ENCODE peak calls at places on chromosomes 13 and 19, in four cellular contexts. B, Y, R and J are unnamed samples.

GRCh38 chr13:50449465-50449864 is 394.0 kb downstream of the DLEU7 start:
- DNase-seq in B (no peak), Y (no peak), R (no peak), J (no peak)

GRCh38 chr13:46317120-46317519 is 69.9 kb downstream of the RUBCNL start:
- DNase-seq in B (no peak), Y (no peak), R (no peak), J (no peak)

GRCh38 chr13:92994056-92994455 is 232.6 kb upstream of the GPC6 start:
- DNase-seq in B (no peak), Y (no peak), R (no peak), J (no peak)

GRCh38 chr19:426725-427445 is 17.9 kb upstream of the C2CD4C start:
- DNase-seq in B (no peak), Y (no peak), R (no peak), J (no peak)

GRCh38 chr13:80339841-80340642 is 884 bp downstream of the SPRY2 start:
- DNase-seq in B (no peak), Y (no peak), R (peak), J (peak)

GRCh38 chr13:78256479-78256878 is 337.8 kb upstream of the EDNRB start:
- DNase-seq in B (no peak), Y (no peak), R (no peak), J (no peak)

GRCh38 chr19:41595258-41595889 is 19.4 kb downstream of the CEACAM21 start:
- DNase-seq in B (peak), Y (peak), R (peak), J (peak)

GRCh38 chr19:32890326-32890725 is 20.8 kb upstream of the SLC7A9 start:
- DNase-seq in B (no peak), Y (no peak), R (no peak), J (no peak)

GRCh38 chr13:77574076-77574475 is 38.6 kb downstream of the SCEL start:
- DNase-seq in B (no peak), Y (no peak), R (no peak), J (no peak)

GRCh38 chr13:51585696-51586095 is 1.4 kb downstream of the WDFY2 start:
- DNase-seq in B (no peak), Y (no peak), R (no peak), J (no peak)

GRCh38 chr13:76597868-76598267 is 288.3 kb downstream of the KCTD12 start:
- DNase-seq in B (no peak), Y (no peak), R (no peak), J (no peak)

GRCh38 chr13:99384468-99384867 is 77.3 kb upstream of the GPR183 start:
- DNase-seq in B (no peak), Y (no peak), R (no peak), J (no peak)

GRCh38 chr19:18933297-18933696 is 7.7 kb downstream of the HOMER3 start:
- DNase-seq in B (no peak), Y (no peak), R (no peak), J (no peak)

GRCh38 chr13:42652642-42653415 is 78.9 kb downstream of the TNFSF11 start:
- DNase-seq in B (no peak), Y (no peak), R (no peak), J (no peak)

GRCh38 chr13:110291286-110291685 is 15.7 kb downstream of the COL4A1 start:
- DNase-seq in B (no peak), Y (no peak), R (no peak), J (no peak)

GRCh38 chr19:18761531-18762110 is 29.5 kb downstream of the COMP start:
- DNase-seq in B (no peak), Y (no peak), R (no peak), J (no peak)

GRCh38 chr19:14381689-14382474 is 638 bp downstream of the ADGRE5 start:
- DNase-seq in B (no peak), Y (no peak), R (peak), J (no peak)

GRCh38 chr19:5563941-5564612 is 3.7 kb downstream of the TINCR start:
- DNase-seq in B (no peak), Y (no peak), R (no peak), J (no peak)

GRCh38 chr19:55094456-55095259 is 19.0 kb downstream of the EPS8L1 start:
- DNase-seq in B (no peak), Y (no peak), R (peak), J (no peak)

GRCh38 chr19:948842-949496 is 23.1 kb downstream of the ARID3A start:
- DNase-seq in B (no peak), Y (no peak), R (no peak), J (no peak)

GRCh38 chr13:113413178-113413897 is 40.0 kb downstream of the ADPRHL1 start:
- DNase-seq in B (no peak), Y (no peak), R (no peak), J (peak)

GRCh38 chr13:30832845-30833332 is 73.2 kb upstream of the MEDAG start:
- DNase-seq in B (no peak), Y (peak), R (peak), J (no peak)

GRCh38 chr19:6890938-6891337 is 3.6 kb downstream of the ADGRE1 start:
- DNase-seq in B (no peak), Y (no peak), R (no peak), J (no peak)

GRCh38 chr13:110034031-110034430 is 247.6 kb upstream of the IRS2 start:
- DNase-seq in B (no peak), Y (no peak), R (no peak), J (no peak)

GRCh38 chr13:41668130-41668757 is 210.9 kb downstream of the RGCC start:
- DNase-seq in B (peak), Y (peak), R (peak), J (peak)

GRCh38 chr13:25406377-25406776 is 34.6 kb downstream of the ATP8A2 start:
- DNase-seq in B (no peak), Y (peak), R (no peak), J (no peak)

GRCh38 chr19:4764290-4764660 is 27.3 kb upstream of the FEM1A start:
- DNase-seq in B (no peak), Y (no peak), R (no peak), J (no peak)

GRCh38 chr19:13961826-13962737 is 9.8 kb downstream of the DCAF15 start:
- DNase-seq in B (no peak), Y (no peak), R (no peak), J (no peak)

GRCh38 chr19:12330340-12330739 is 3.1 kb downstream of the ZNF563 start:
- DNase-seq in B (no peak), Y (no peak), R (no peak), J (no peak)

GRCh38 chr19:12331211-12331941 is 2.1 kb downstream of the ZNF563 start:
- DNase-seq in B (no peak), Y (no peak), R (no peak), J (peak)

DNA sequence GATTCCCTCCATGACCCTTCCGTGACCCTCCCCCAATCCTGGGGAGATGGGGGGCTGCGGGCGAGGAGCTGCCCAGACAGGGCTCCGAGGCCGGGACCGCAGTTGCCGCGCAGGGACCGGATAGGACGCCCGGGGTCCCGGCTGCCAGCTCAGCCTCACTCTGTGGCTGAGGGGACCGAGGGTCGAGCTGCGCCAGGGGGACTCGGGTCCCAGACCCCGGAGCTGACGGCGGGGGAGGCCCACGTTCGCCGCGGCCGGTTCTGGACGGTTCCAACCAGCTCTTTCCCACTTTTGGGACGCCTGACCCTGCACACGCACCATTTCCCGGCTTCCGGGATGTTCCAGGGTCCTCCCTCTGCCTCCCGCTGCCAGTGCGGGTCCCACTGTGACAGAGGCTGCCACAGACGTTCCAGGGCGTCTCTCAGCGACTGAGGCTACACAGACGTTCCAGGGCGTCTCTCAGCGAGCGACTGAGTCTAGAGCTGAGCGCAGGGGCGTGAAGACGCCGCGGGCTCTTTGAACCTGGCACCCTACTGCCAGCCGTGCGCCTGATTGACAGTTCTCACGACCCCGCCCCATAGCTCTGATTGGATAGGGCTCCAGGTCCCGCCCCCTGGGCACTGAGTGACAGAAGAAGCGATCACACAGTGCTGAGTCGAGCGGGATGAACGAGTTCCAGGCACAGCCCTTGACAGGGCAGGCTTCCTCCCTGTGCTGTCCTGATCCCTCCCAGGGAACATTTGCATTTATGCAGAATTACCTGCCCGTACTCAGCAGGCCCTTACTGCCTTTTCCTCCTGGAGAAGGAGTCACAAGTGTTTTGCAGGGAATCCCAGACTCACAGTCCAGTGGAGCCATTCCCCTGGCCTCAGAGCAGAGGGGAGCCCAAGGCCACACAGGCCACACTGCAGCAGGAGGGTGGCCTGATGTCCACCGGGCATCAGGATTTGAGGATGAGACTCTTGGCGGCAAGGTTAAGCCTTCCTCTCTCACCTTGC is at the start of gene ZNF563:
- DNase-seq in B (peak), Y (no peak), R (peak), J (peak)
- H3K4me3 ChIP-seq in B (peak), Y (no peak), R (peak), J (peak)

GRCh38 chr19:17076539-17076919 is 952 bp downstream of the MYO9B start:
- DNase-seq in B (no peak), Y (no peak), R (peak), J (no peak)

GRCh38 chr19:17078038-17078919 is 2.7 kb downstream of the MYO9B start:
- DNase-seq in B (no peak), Y (no peak), R (no peak), J (no peak)

GRCh38 chr19:17075860-17076538 is 422 bp downstream of the MYO9B start:
- DNase-seq in B (no peak), Y (no peak), R (peak), J (peak)

GRCh38 chr19:17078920-17079709 is 3.5 kb downstream of the MYO9B start:
- DNase-seq in B (no peak), Y (no peak), R (no peak), J (no peak)

DNA sequence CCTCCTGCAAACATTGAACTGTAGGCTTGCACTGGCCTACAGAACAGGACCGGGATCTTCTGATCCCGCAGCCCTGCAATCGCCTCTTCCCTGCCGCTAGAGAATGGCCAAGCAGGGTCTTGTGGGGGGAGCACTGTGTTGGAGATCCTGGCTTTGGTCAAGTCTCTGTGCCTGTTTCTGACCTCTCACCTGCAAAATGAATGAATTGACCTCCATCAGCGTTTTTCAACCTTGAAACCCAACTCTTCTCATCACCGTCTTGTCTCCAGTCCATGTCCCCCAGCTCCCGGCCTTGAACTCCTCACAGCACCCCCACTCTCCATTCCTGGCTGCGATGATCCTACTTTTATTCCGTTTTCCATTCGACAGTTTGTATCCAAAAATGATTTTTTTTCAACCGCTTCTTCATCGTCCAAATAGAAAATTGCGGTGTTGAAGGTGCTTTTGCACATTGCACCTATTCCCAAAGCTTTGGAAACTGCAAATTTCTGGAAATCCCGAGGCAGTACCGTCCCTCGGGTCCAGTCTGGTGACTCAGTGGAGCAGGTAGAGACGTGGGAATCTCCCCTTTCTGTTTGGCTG is 2.0 kb downstream of the MYO9B start:
- DNase-seq in B (no peak), Y (no peak), R (no peak), J (no peak)
- H3K4me3 ChIP-seq in B (peak), Y (no peak), R (no peak), J (peak)

GRCh38 chr19:3149526-3150505 is 14.0 kb downstream of the GNA15 start:
- DNase-seq in B (no peak), Y (no peak), R (no peak), J (no peak)
- H3K4me3 ChIP-seq in B (no peak), Y (no peak), R (no peak), J (no peak)

DNA sequence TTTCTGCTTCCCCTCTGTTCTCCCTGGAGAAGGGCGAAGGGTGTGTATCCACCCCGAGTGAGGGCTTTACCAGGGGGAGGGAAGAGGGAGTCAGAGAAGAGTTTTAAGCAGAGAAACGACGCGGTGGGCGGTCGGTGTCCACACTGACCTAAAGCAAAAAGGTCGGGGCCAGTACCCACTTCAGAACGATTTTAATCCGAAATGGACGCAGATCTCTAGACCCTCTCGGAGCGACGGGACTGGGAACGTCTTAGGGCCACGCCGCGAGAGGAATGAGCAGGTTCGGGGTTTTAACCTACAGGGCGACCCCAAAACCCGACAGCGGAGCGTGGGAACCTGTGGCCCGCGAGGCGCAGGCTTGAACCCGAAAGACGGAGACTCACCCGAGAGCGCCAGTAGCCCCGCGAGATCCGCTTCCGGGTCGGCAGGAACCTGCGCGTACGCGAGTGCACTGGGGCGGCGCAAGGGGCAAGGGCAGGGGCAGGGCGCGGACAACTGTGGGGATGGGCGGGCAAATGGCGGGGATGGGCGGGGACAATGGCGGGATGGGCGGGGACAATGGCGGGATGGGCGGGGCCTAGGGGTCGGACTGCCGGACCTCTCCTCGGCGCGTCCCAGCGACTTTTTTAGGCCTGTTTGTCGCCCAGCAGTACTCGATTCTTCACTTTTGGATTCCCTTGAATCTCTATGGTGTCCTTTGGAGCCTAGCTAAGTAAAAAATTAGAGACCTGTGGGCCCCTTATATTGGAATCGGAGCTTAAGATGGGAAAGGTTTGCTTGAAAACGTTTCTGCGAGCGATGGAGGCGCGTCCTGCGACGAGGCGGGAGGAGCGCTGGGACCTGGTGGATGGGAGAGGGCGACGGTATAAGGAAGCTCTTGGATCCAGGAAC is at the start of gene ZNF677:
- DNase-seq in B (peak), Y (no peak), R (peak), J (peak)
- H3K4me3 ChIP-seq in B (peak), Y (no peak), R (peak), J (peak)

GRCh38 chr19:37304190-37304883 is 66.6 kb upstream of the ZNF527 start:
- DNase-seq in B (no peak), Y (no peak), R (peak), J (peak)
- H3K4me3 ChIP-seq in B (peak), Y (no peak), R (no peak), J (peak)

GRCh38 chr19:17679526-17680234 is 8.5 kb downstream of the UNC13A start:
- DNase-seq in B (no peak), Y (no peak), R (no peak), J (no peak)
- H3K4me3 ChIP-seq in B (peak), Y (peak), R (no peak), J (peak)

DNA sequence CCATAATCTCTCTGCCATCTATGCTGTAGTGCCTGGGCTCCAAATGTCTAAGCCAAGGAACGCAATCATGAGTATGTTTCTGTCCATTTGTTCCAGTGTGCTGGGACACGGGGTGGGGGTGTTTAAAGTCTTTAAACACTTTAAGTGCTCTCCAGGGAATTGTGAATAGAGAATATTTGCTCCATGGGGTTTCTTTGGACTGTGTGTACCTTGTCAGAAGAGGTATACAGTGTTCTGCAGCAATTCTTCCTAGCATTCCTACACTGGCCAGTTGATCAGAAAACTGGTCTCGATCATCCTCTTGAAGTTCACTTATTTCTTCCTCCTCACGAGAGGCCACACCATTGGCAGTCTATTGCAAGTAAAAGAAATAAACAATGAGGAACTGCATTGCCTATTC is 35.1 kb upstream of the EEF1AKMT1 start:
- DNase-seq in B (no peak), Y (no peak), R (no peak), J (no peak)
- H3K4me3 ChIP-seq in B (no peak), Y (no peak), R (no peak), J (no peak)

GRCh38 chr19:50567052-50567841 is 988 bp downstream of the LRRC4B start:
- DNase-seq in B (no peak), Y (no peak), R (no peak), J (no peak)

GRCh38 chr19:50569023-50569697 is 925 bp upstream of the LRRC4B start:
- DNase-seq in B (no peak), Y (no peak), R (no peak), J (no peak)

GRCh38 chr19:50565984-50566903 is 2.0 kb downstream of the LRRC4B start:
- DNase-seq in B (no peak), Y (no peak), R (no peak), J (no peak)

GRCh38 chr19:50568321-50569022 is at the start of gene LRRC4B:
- DNase-seq in B (no peak), Y (no peak), R (no peak), J (no peak)

DNA sequence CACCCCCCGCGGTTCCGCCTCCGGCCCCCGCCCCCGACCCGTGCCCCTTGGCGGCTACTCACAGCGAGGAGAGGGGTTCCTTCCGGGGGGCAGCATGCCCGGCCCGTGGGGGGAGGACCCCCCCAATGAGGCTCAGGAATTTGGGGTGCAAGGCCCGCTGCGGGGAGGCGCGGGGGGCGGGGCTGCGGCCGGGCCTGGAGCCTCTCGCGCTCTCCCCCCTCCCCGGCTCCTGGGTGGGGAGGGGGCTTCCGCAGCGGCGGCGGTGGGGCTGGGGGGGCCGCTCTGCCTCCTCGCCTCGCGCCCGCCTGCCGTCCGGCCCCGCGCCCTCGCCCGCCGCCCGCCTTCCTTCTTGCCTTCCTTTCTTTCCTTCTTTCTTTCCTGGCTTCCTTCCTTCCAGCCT is 353 bp downstream of the LRRC4B start:
- DNase-seq in B (no peak), Y (no peak), R (no peak), J (no peak)
- H3K4me3 ChIP-seq in B (no peak), Y (no peak), R (no peak), J (peak)